ENCODE peak calls at places on chromosomes 13 and 19, in four cellular contexts. S is fibroblast of mammary gland, W is astrocyte of the spinal cord, U is BJ. T is an unnamed sample.

GRCh38 chr19:35124098-35125060 is 8.8 kb downstream of the FXYD3 start:
- DNase-seq in S (peak; percentile 91), W (peak; percentile 88), U (peak; percentile 53), T (peak; percentile 65)

GRCh38 chr13:34076943-34077703 is 259.2 kb downstream of the RFC3 start:
- DNase-seq in S (peak; percentile 39), W (peak; percentile 53), U (peak; percentile 55), T (peak; percentile 5)

GRCh38 chr19:29785955-29786589 is 25.7 kb upstream of the CCNE1 start:
- DNase-seq in S (no peak), W (no peak), U (no peak), T (no peak)

GRCh38 chr19:45068041-45068440 is 8.2 kb downstream of the ZNF296 start:
- DNase-seq in S (no peak), W (no peak), U (no peak), T (no peak)

GRCh38 chr13:68982961-68983619 is 1124.5 kb upstream of the ATXN8OS start:
- DNase-seq in S (no peak), W (no peak), U (no peak), T (no peak)

GRCh38 chr19:28196961-28197360 is 1016.0 kb downstream of the UQCRFS1 start:
- DNase-seq in S (no peak), W (no peak), U (no peak), T (no peak)

GRCh38 chr19:14440049-14440448 is 6.9 kb downstream of the PKN1 start:
- DNase-seq in S (no peak), W (no peak), U (no peak), T (no peak)

GRCh38 chr19:32800191-32800590 is 69.4 kb downstream of the SLC7A9 start:
- DNase-seq in S (no peak), W (no peak), U (no peak), T (no peak)

GRCh38 chr19:19256072-19256969 is 16.8 kb downstream of the TM6SF2 start:
- DNase-seq in S (no peak), W (no peak), U (no peak), T (no peak)

GRCh38 chr19:7421941-7422744 is 66.7 kb downstream of the PEX11G start:
- DNase-seq in S (no peak), W (no peak), U (no peak), T (no peak)

GRCh38 chr19:9834726-9835506 is at the start of gene PIN1:
- DNase-seq in S (peak; percentile 97), W (peak; percentile 99), U (peak; percentile 91), T (peak; percentile 96)

GRCh38 chr19:20077791-20078463 is at the start of gene ZNF90:
- DNase-seq in S (peak; percentile 96), W (peak; percentile 96), U (peak; percentile 64), T (peak; percentile 86)

GRCh38 chr19:1284293-1284978 is 1.2 kb upstream of the EFNA2 start:
- DNase-seq in S (no peak), W (no peak), U (no peak), T (no peak)

DNA sequence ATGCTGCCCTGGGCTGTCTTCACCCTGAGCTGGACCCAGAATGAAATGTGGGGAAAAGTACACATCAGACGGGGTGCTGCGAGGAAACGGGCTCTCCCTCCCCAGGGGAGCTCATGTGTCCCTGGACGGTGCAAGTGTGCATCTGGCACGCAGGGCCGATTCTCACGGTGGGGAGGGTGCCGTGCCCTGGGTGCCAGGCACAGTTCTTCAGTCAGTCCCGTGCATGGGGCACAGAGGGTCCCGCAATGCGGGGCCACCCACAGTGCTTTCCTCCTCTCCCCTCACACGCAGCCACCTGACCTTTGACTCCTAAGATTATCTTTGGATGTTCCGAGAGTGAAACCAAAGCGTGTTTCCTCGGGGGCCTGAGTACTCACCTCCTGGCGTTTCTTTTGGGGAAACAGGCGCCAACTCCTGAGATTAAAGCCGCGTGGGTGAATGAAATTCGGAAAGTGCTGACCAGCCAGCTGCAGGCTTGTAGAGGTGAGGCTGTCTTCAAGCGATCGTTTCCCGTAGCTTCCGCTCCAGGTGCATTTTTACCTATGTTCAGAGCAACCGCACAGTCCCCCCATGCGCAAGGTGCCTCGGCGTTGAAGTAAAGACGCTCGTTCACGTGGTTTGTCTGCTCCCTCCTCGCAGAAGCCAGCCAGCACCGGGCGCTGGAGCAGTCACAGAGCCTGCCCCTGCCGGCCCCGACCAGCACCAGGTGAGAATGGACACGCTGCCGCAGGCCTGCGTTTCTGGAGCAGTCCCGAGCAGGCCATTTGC is 17.5 kb upstream of the F7 start:
- DNase-seq in S (no peak), W (no peak), U (no peak), T (no peak)
- H3K4me3 ChIP-seq in S (no peak overlapping the region), W (no peak overlapping the region), U (no peak overlapping the region), T (no peak overlapping the region)

DNA sequence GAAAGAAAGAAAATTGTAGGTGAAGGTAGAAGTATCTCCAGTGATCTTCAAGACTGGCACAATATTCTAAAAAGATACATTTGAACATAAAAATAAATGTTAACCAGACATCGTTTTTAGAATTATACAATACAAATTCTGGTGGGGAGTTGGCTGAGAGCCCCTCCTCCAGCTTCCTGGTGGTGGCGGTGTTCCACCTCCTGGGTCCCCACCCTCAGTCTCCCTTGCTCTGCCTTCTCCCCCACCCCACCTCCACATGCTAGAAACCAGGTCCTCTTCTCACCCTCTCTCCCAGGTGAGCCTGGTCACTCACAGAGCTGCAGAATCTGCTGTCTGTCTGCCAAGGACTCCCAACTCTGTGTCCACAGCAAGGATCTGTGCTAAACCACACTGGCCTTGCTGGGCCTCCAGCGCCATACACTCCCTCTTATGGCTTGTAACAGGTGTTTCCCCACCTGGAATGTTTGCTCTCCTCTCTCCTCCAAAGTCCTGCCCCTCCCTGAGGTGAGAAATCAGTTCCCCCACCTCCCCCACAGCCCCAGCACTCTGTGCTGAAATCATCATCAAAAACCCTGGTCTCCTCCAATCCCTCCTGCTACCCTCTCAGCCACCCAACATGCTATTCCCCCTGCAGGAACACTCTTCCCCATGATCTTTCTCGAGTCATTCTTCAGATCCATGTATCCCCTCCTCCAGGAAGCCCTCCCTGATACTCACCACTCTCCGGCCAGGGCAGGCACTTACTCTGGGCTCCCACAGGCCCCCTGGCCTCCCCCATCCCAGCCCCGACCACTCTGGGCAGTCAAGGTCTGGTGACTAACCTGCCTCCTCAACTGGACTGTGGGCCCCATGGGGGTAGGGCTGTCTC is 20.5 kb upstream of the CYP2S1 start:
- DNase-seq in S (no peak), W (no peak), U (no peak), T (no peak)
- TF ChIP-seq CTCF in S (no peak), W (no peak), U (no peak), T (no peak)

GRCh38 chr13:105446197-105446596 is 1089.3 kb downstream of the EFNB2 start:
- DNase-seq in S (peak; percentile 10), W (no peak), U (no peak), T (no peak)
- H3K4me3 ChIP-seq in S (no peak overlapping the region), W (no peak overlapping the region), U (no peak overlapping the region), T (no peak overlapping the region)

GRCh38 chr19:3590991-3591659 is 5.8 kb downstream of the GIPC3 start:
- DNase-seq in S (no peak), W (no peak), U (no peak), T (no peak)
- TF ChIP-seq CTCF in S (no peak), W (no peak), U (no peak), T (no peak)

DNA sequence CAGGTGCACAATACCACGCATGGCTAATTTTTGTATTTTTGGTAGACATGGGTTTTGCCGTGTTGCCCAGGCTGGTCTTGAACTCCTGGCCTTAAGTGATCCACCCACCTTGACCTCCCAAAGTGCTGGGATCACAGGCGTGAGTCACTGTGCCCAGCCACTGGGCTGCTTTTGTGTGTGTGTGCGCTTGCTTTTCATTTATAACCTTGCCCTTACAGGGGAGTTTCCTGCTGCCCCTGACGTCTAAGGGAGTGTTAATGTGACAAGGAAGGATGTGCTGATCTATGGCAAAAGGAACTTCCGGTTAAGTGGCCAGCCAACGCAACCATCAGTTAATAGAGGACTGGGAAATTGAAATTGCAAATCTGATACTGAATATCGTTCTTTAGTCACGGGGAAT is 57.7 kb downstream of the ING1 start:
- DNase-seq in S (peak; percentile 44), W (no peak), U (no peak), T (no peak)
- H3K4me3 ChIP-seq in S (no peak overlapping the region), W (no peak overlapping the region), U (no peak overlapping the region), T (no peak overlapping the region)

DNA sequence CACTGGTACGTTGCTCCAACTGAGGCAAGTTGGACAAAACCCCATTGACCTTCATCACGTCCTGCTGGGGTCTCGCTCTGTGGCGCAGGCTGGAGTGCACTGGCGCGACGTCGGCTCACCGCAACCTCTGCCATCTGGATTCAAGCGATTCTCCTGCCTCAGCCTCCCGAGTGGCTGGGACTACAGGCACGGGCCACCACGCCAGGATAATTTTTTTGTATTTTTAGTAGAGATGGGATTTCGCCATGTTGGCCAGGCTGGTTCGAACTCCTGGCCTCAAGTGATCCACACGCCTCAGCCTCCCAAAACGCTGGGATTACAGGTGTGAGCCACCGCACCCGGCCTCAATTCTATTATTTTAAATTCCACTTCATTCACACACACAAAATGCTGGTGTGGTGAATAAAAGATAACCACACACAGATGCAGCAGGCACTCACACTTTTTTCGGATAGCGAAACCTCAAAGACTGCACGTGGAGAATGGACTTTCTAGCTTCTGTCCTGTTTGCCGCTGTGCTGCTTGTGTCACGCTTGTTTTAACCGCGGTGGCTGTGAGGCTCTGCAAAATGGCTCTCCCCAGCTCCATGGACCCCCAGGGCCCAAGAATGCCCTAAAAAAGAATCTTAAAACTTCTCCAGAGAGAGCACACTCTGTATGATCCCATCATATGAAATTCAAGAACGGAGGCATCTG is 58.4 kb downstream of the COL4A1 start:
- DNase-seq in S (no peak), W (no peak), U (no peak), T (no peak)
- TF ChIP-seq CTCF in S (no peak), W (no peak), U (no peak), T (no peak)

T was measured in astrocyte of the cerebellum.